ENCODE peak calls at places on chromosomes 3 and 15, in six cellular contexts. T is AG10803, O is HL-60, C is A549, I is PC-3, U is foreskin fibroblast. B is an unnamed sample.

GRCh38 chr3:76065975-76066374 is 280.6 kb upstream of the ZNF717 start:
- DNase-seq in T (no peak), I (peak; percentile 76), C (no peak), U (peak; percentile 9), O (no peak), B (peak; percentile 82)

GRCh38 chr3:18099611-18100010 is 325.5 kb downstream of the SATB1 start:
- DNase-seq in I (peak; percentile 57), T (peak; percentile 12), U (no peak), O (no peak), C (no peak), B (peak; percentile 15)

GRCh38 chr3:128895843-128896365 is 16.5 kb downstream of the ACAD9 start:
- DNase-seq in I (no peak), T (no peak), U (no peak), O (no peak), C (no peak), B (no peak)

GRCh38 chr3:23806322-23807160 is 786 bp downstream of the UBE2E1 start:
- DNase-seq in C (peak; percentile 32), T (no peak), U (no peak), O (no peak), I (no peak), B (no peak)

GRCh38 chr15:70137975-70138374 is 40.3 kb upstream of the TLE3 start:
- DNase-seq in C (no peak), O (no peak), T (no peak), U (no peak), I (no peak), B (no peak)

GRCh38 chr15:70259030-70259424 is 161.3 kb upstream of the TLE3 start:
- DNase-seq in I (no peak), C (no peak), T (peak; percentile 78), U (peak; percentile 29), O (peak; percentile 82), B (peak; percentile 32)

GRCh38 chr3:106276755-106277612 is 408.2 kb upstream of the CBLB start:
- DNase-seq in I (no peak), T (no peak), C (no peak), O (no peak), U (no peak), B (no peak)

GRCh38 chr3:186532641-186533072 is 11.5 kb downstream of the CRYGS start:
- DNase-seq in U (no peak), C (no peak), T (no peak), I (no peak), O (peak; percentile 82), B (no peak)

GRCh38 chr3:50445919-50446318 is 57.5 kb downstream of the CACNA2D2 start:
- DNase-seq in O (no peak), I (peak; percentile 30), C (no peak), U (no peak), T (no peak), B (no peak)

GRCh38 chr3:126291537-126291936 is 65.7 kb downstream of the KLF15 start:
- DNase-seq in C (no peak), U (no peak), I (no peak), O (no peak), T (no peak), B (no peak)

GRCh38 chr3:24237971-24238767 is 256.5 kb downstream of the THRB start:
- DNase-seq in O (peak; percentile 52), T (peak; percentile 99), U (peak; percentile 94), I (peak; percentile 92), C (peak; percentile 65), B (peak; percentile 90)

GRCh38 chr3:31968391-31968926 is 12.6 kb downstream of the OSBPL10 start:
- DNase-seq in O (no peak), T (peak; percentile 62), C (no peak), I (peak; percentile 65), U (peak; percentile 38), B (peak; percentile 71)

GRCh38 chr3:109731639-109732473 is 394.5 kb upstream of the DPPA4 start:
- DNase-seq in C (peak; percentile 13), U (peak; percentile 48), T (peak; percentile 68), O (peak; percentile 39), I (peak; percentile 84), B (peak; percentile 67)

GRCh38 chr3:72413228-72413627 is 435.0 kb downstream of the SHQ1 start:
- DNase-seq in C (no peak), U (peak; percentile 46), O (no peak), T (no peak), I (peak; percentile 52), B (peak; percentile 50)

GRCh38 chr15:75154461-75155062 is 47.1 kb upstream of the C15orf39 start:
- DNase-seq in C (no peak), I (no peak), U (no peak), T (no peak), O (peak; percentile 46), B (no peak)

DNA sequence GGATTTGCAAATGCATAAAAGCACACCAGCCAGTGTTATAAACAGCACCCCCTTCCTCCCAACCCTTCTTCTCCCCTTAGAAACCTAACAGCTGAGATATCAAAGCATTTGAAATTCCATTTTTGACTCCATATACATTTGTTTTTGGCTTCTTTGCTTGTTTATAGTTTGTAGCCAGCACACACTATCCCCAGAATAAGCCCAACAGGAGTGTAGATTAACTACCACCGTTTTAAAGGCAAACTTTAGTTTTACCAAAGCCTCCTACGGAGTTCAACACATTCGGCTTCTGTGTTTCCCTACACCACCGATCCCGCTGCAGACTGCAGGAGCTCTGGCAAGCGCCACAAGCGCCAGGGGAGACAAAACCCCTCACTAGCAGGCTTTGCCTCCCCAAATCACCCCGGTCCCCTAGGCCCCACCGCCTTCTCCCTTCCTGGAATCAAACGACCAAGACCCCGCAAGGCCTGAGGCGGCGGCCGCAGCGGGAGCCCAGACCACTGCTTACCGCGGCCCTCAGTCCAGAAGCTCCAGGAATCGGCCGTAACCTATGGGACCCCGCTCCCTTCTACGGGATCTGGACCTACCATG is 391 bp downstream of the COPB2 start:
- DNase-seq in I (no peak), O (peak; percentile 22), C (no peak), T (no peak), U (no peak), B (no peak)
- H3K4me3 ChIP-seq in I (peak overlapping the region; percentile 82), O (peak overlapping the region; percentile 95), C (peak overlapping the region; percentile 97), T (peak overlapping the region; percentile 93), U (peak overlapping the region; percentile 78), B (peak overlapping the region; percentile 89)

GRCh38 chr15:72342385-72342784 is 22.4 kb upstream of the CELF6 start:
- DNase-seq in I (peak; percentile 70), U (no peak), C (no peak), T (no peak), O (peak; percentile 59), B (peak; percentile 51)
- TF ChIP-seq CTCF in I (peak; percentile 81), U (peak; percentile 33), C (peak; percentile 54), T (peak; percentile 36), O (peak; percentile 3), B (peak; percentile 47)

GRCh38 chr15:77543159-77543882 is 89.4 kb downstream of the LINGO1 start:
- DNase-seq in O (peak; percentile 71), U (peak; percentile 77), T (peak; percentile 84), I (peak; percentile 87), C (peak; percentile 97), B (peak; percentile 84)

GRCh38 chr15:77540346-77541060 is 92.2 kb downstream of the LINGO1 start:
- DNase-seq in T (no peak), O (peak; percentile 35), C (no peak), I (no peak), U (no peak), B (no peak)

GRCh38 chr15:77541421-77542181 is 91.1 kb downstream of the LINGO1 start:
- DNase-seq in O (no peak), I (no peak), T (peak; percentile 76), U (peak; percentile 38), C (no peak), B (no peak)

GRCh38 chr15:77544162-77544561 is 88.5 kb downstream of the LINGO1 start:
- DNase-seq in O (no peak), C (no peak), U (no peak), I (no peak), T (no peak), B (no peak)

DNA sequence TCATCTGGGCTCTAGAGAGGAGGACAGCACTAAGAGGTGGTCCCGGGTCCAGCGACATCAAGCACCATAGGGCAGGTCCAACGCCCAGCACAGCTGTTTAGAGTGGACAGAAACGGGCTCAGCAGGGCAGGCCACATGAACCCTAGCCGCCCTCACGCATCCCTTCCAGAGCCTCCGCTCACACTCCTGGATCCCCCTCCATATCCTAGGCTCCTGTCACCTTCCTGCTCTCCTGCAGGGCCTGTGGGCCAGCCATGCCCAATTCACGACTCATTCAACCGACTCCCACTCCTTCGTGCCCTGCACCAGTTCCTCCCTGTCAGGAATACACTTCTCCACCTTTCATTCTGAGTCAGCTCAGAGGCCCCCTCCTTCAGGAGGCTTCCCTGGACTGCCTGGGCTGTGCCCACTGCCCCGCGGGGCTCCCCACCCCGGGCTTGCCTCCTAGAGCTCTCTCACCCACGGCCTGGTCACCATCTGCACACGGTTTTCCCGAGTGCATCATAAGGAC is 90.2 kb downstream of the LINGO1 start:
- DNase-seq in T (peak; percentile 33), U (peak; percentile 26), O (no peak), C (no peak), I (peak; percentile 72), B (peak; percentile 50)
- H3K4me3 ChIP-seq in T (peak overlapping the region; percentile 57), U (peak overlapping the region; percentile 43), O (peak overlapping the region; percentile 68), C (peak overlapping the region; percentile 57), I (peak overlapping the region; percentile 66), B (peak overlapping the region; percentile 52)

GRCh38 chr3:58577269-58577821 is at the start of gene FAM107A:
- DNase-seq in T (peak; percentile 89), O (no peak), U (peak; percentile 50), I (peak; percentile 33), C (no peak), B (peak; percentile 38)
- TF ChIP-seq CTCF in T (peak; percentile 62), O (no peak), U (peak; percentile 45), I (peak; percentile 39), C (no peak), B (peak; percentile 21)

DNA sequence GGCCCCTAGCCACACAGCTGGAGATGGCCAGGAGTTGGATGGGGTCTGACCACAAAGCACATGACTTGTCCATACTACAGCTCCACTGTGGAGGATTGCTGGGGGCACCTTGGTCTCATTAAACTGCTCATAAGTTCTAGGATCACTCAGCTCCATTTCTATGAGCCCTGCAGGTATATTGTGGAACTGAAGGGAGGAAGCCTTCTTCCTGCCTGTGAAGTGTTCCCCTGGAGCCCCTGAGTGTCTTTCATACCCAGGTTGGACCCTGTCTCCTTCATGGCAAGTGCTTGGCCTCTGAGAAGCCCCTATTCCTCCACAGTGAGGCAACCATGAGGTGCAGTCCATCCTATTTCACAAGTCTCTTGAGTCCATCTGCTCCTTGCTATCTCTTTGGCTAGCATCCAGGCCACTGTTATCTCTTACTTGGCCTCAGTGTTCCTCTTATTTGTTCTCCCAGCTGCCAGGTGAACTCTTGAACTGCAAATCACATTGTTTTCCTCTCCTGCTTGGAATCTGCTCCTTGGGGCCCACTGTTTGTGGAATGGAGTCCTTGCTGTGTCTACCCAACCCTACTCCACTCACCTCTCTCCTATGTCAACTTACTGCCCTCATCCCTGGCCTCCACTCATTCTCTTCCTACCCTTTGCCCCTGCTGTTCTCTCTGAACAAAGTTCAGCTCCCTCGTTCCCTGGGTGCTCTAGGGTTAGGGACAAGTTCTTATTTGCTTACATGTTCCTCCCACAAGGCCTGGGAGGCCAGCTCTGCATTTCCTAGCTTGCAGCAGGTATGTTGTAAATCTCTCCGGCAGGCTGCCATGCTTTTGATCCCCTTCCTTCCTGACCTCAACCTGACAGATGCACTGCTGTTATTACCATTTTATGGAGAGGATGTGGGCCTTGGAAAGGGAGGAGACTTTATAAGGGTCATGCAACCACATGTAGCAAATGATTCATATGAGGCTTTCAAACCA is 1.2 kb downstream of the ACOX2 start:
- DNase-seq in T (peak; percentile 23), O (no peak), U (no peak), C (no peak), I (peak; percentile 18), B (no peak)
- H3K4me3 ChIP-seq in T (peak overlapping the region; percentile 23), O (no peak overlapping the region), U (peak overlapping the region; percentile 28), C (no peak overlapping the region), I (no peak overlapping the region), B (no peak overlapping the region)

GRCh38 chr3:104785966-104786365 is 580.7 kb upstream of the ALCAM start:
- DNase-seq in C (no peak), T (no peak), U (peak; percentile 7), O (no peak), I (no peak), B (peak; percentile 9)

GRCh38 chr3:104787306-104787705 is 579.4 kb upstream of the ALCAM start:
- DNase-seq in O (no peak), I (no peak), C (no peak), T (no peak), U (no peak), B (no peak)

GRCh38 chr3:104788807-104789206 is 577.9 kb upstream of the ALCAM start:
- DNase-seq in I (no peak), O (no peak), C (no peak), U (no peak), T (no peak), B (no peak)
- TF ChIP-seq CTCF in I (no peak), O (no peak), C (no peak), U (no peak), T (no peak), B (no peak)

B was measured in epithelial cell of esophagus.